ENCODE peak calls at places on chromosomes 12 and 14, in nine cellular contexts. U is AG10803, A is germinal center, M is mammary epithelial cell, P is tibial nerve, T is T-cell, Z is B cell, W is neuronal stem cell, V is GOT3. S is an unnamed sample.

GRCh38 chr12:21659383-21659782 is 1.7 kb upstream of the LDHB start:
- DNase-seq in U (no peak), A (no peak), M (no peak), P (no peak), T (no peak), Z (no peak), W (no peak), V (no peak), S (no peak)

GRCh38 chr14:28773917-28774691 is 7.5 kb downstream of the FOXG1 start:
- DNase-seq in U (peak), A (no peak), M (no peak), P (no peak), T (no peak), Z (no peak), W (no peak), V (peak), S (peak)

GRCh38 chr12:13713746-13714400 is 267.5 kb downstream of the GRIN2B start:
- DNase-seq in U (no peak), A (no peak), M (no peak), P (no peak), T (no peak), Z (no peak), W (no peak), V (no peak), S (no peak)

GRCh38 chr12:6627598-6627997 is 8.2 kb downstream of the LPAR5 start:
- DNase-seq in U (no peak), A (no peak), M (no peak), P (no peak), T (peak), Z (peak), W (no peak), V (no peak), S (no peak)

GRCh38 chr12:115384391-115384790 is 700.4 kb upstream of the TBX3 start:
- DNase-seq in U (no peak), A (no peak), M (peak), P (no peak), T (no peak), Z (no peak), W (no peak), V (no peak), S (no peak)

GRCh38 chr14:65910108-65910507 is 497.6 kb downstream of the FUT8 start:
- DNase-seq in U (peak), A (no peak), M (peak), P (no peak), T (no peak), Z (no peak), W (no peak), V (no peak), S (peak)

GRCh38 chr12:13692332-13692731 is 289.1 kb downstream of the GRIN2B start:
- DNase-seq in U (no peak), A (no peak), M (no peak), P (no peak), T (no peak), Z (no peak), W (no peak), V (no peak), S (no peak)

GRCh38 chr14:73323889-73324535 is 86.7 kb downstream of the PAPLN start:
- DNase-seq in U (no peak), A (no peak), M (no peak), P (no peak), T (no peak), Z (no peak), W (no peak), V (no peak), S (no peak)

GRCh38 chr14:51552768-51553426 is 98.8 kb upstream of the FRMD6 start:
- DNase-seq in U (no peak), A (no peak), M (peak), P (no peak), T (no peak), Z (no peak), W (no peak), V (no peak), S (no peak)

GRCh38 chr12:119925269-119925668 is 48.1 kb upstream of the CIT start:
- DNase-seq in U (no peak), A (no peak), M (no peak), P (no peak), T (no peak), Z (no peak), W (no peak), V (no peak), S (no peak)

GRCh38 chr12:18703326-18703725 is 34.5 kb downstream of the PLCZ1 start:
- DNase-seq in U (no peak), A (no peak), M (no peak), P (no peak), T (no peak), Z (no peak), W (no peak), V (no peak), S (no peak)

GRCh38 chr12:54349658-54350057 is 14.6 kb downstream of the GPR84 start:
- DNase-seq in U (no peak), A (no peak), M (no peak), P (no peak), T (no peak), Z (no peak), W (no peak), V (no peak), S (no peak)

GRCh38 chr12:94326727-94327126 is 132.9 kb downstream of the CEP83 start:
- DNase-seq in U (peak), A (no peak), M (peak), P (no peak), T (no peak), Z (no peak), W (no peak), V (no peak), S (peak)

GRCh38 chr14:68375371-68375770 is 417.5 kb downstream of the ZFP36L1 start:
- DNase-seq in U (no peak), A (no peak), M (no peak), P (no peak), T (no peak), Z (no peak), W (no peak), V (no peak), S (no peak)

GRCh38 chr12:12992418-12993175 is 7.5 kb downstream of the HEBP1 start:
- DNase-seq in U (peak), A (no peak), M (peak), P (peak), T (no peak), Z (no peak), W (no peak), V (no peak), S (peak)

GRCh38 chr14:95326987-95327386 is 7.3 kb upstream of the CLMN start:
- DNase-seq in U (no peak), A (peak), M (peak), P (no peak), T (no peak), Z (peak), W (no peak), V (no peak), S (no peak)

S was measured in adipocyte.